ENCODE peak calls at places on chromosomes 4 and X, in seven cellular contexts. Z is A172; M is GM03348; X is stimulated activated CD4-positive, alpha-beta T cell treated with anti-CD3 and anti-CD28 coated beads, Interleukin-15, amount 100 ng/mL, for 48 hours; C is GM04504; Y is Caco-2; L is spleen. J is an unnamed sample.

GRCh38 chrX:115259238-115259875 is 25.5 kb upstream of the LRCH2 start:
- DNase-seq in Z (peak; percentile 11), M (no peak), X (no peak), C (peak; percentile 39), Y (peak; percentile 47), L (no peak), J (no peak)

GRCh38 chr4:186666750-186667149 is 56.9 kb downstream of the FAT1 start:
- DNase-seq in Z (no peak), M (no peak), X (no peak), C (no peak), Y (no peak), L (no peak), J (no peak)

GRCh38 chr4:156733582-156733981 is 238.0 kb downstream of the PDGFC start:
- DNase-seq in Z (no peak), M (no peak), X (no peak), C (no peak), Y (no peak), L (no peak), J (no peak)

GRCh38 chr4:26385690-26386089 is 64.9 kb downstream of the RBPJ start:
- DNase-seq in Z (no peak), M (no peak), X (no peak), C (no peak), Y (no peak), L (no peak), J (no peak)

GRCh38 chr4:105859233-105859632 is 36.0 kb upstream of the NPNT start:
- DNase-seq in Z (peak; percentile 69), M (peak; percentile 83), X (no peak), C (peak; percentile 34), Y (no peak), L (no peak), J (no peak)

GRCh38 chrX:110569506-110569905 is 210.9 kb downstream of the RTL9 start:
- DNase-seq in Z (peak; percentile 27), M (peak; percentile 8), X (no peak), C (peak; percentile 16), Y (no peak), L (no peak), J (no peak)

GRCh38 chr4:181261279-181261678 is 981.9 kb upstream of the TENM3 start:
- DNase-seq in Z (peak; percentile 13), M (peak; percentile 21), X (no peak), C (no peak), Y (no peak), L (no peak), J (no peak)

GRCh38 chr4:2940267-2941137 is 22.7 kb downstream of the NOP14 start:
- DNase-seq in Z (no peak), M (no peak), X (no peak), C (no peak), Y (no peak), L (peak; percentile 69), J (no peak)

GRCh38 chr4:94714761-94715160 is 43.0 kb upstream of the BMPR1B start:
- DNase-seq in Z (no peak), M (peak; percentile 79), X (no peak), C (peak; percentile 87), Y (no peak), L (no peak), J (no peak)

GRCh38 chr4:7629855-7630254 is 195.1 kb upstream of the PSAPL1 start:
- DNase-seq in Z (peak; percentile 38), M (no peak), X (no peak), C (no peak), Y (no peak), L (no peak), J (no peak)

GRCh38 chrX:24981030-24981429 is 34.7 kb downstream of the ARX start:
- DNase-seq in Z (no peak), M (no peak), X (no peak), C (no peak), Y (no peak), L (no peak), J (no peak)

GRCh38 chr4:6018331-6018730 is at the start of gene C4orf50:
- DNase-seq in Z (no peak), M (no peak), X (no peak), C (no peak), Y (no peak), L (no peak), J (no peak)

GRCh38 chrX:153526801-153527599 is 9.6 kb downstream of the ATP2B3 start:
- DNase-seq in Z (no peak), M (no peak), X (no peak), C (no peak), Y (no peak), L (no peak), J (no peak)

GRCh38 chrX:74383611-74384010 is 37.7 kb upstream of the SLC16A2 start:
- DNase-seq in Z (peak; percentile 32), M (peak; percentile 54), X (peak; percentile 3), C (peak; percentile 17), Y (peak; percentile 25), L (no peak), J (no peak)

GRCh38 chr4:46820154-46820553 is 88.9 kb downstream of the COX7B2 start:
- DNase-seq in Z (peak; percentile 58), M (no peak), X (no peak), C (no peak), Y (no peak), L (peak; percentile 44), J (no peak)